ENCODE peak calls at places on chromosomes 6 and 20, in five cellular contexts. V is T-helper 1 cell, S is epithelial cell of prostate, B is GM10248, G is omental fat pad. D is an unnamed sample.

GRCh38 chr6:83853968-83854501 is 875 bp downstream of the RIPPLY2 start:
- DNase-seq in B (no peak), S (no peak), V (no peak), G (no peak), D (no peak)

GRCh38 chr20:49945306-49945700 is 9.1 kb downstream of the RNF114 start:
- DNase-seq in B (no peak), S (no peak), G (no peak), V (no peak), D (no peak)

GRCh38 chr20:37886851-37887297 is 16.1 kb upstream of the VSTM2L start:
- DNase-seq in G (no peak), V (no peak), B (no peak), S (no peak), D (no peak)

GRCh38 chr6:101397199-101397598 is 3.7 kb downstream of the GRIK2 start:
- DNase-seq in G (no peak), V (no peak), B (no peak), S (no peak), D (peak; percentile 56)

GRCh38 chr20:5402903-5403531 is 86.3 kb upstream of the PROKR2 start:
- DNase-seq in B (peak; percentile 37), V (no peak), G (no peak), S (no peak), D (peak; percentile 23)

GRCh38 chr6:11317885-11318771 is 85.7 kb upstream of the NEDD9 start:
- DNase-seq in G (peak; percentile 44), S (peak; percentile 99), B (peak; percentile 57), V (peak; percentile 60), D (no peak)

GRCh38 chr6:56851541-56852248 is 103.2 kb upstream of the BEND6 start:
- DNase-seq in B (peak; percentile 73), S (no peak), V (no peak), G (no peak), D (peak; percentile 62)

GRCh38 chr20:29298759-29299613 is 1958.5 kb upstream of the DEFB115 start:
- DNase-seq in B (no peak), G (no peak), S (no peak), V (no peak), D (no peak)

GRCh38 chr20:13302647-13303425 is 81.8 kb downstream of the ISM1 start:
- DNase-seq in S (no peak), V (peak; percentile 12), G (no peak), B (peak; percentile 50), D (peak; percentile 51)

GRCh38 chr6:21500894-21501293 is 92.7 kb upstream of the SOX4 start:
- DNase-seq in V (no peak), S (no peak), B (no peak), G (no peak), D (peak; percentile 96)

GRCh38 chr20:59670786-59671492 is 66.6 kb downstream of the PHACTR3 start:
- DNase-seq in B (no peak), V (no peak), G (no peak), S (no peak), D (no peak)

GRCh38 chr20:19621072-19621471 is 137.0 kb upstream of the RIN2 start:
- DNase-seq in S (peak; percentile 5), B (no peak), V (no peak), G (no peak), D (no peak)

GRCh38 chr20:7694940-7695567 is 245.2 kb downstream of the HAO1 start:
- DNase-seq in V (no peak), G (no peak), S (no peak), B (no peak), D (no peak)

GRCh38 chr20:60057866-60058807 is 99.9 kb downstream of the CDH26 start:
- DNase-seq in V (no peak), S (no peak), B (peak; percentile 32), G (no peak), D (no peak)

GRCh38 chr6:42729731-42730130 is 7.3 kb upstream of the PRPH2 start:
- DNase-seq in S (no peak), V (no peak), B (no peak), G (no peak), D (no peak)

GRCh38 chr20:51190783-51191180 is 167.9 kb upstream of the KCNG1 start:
- DNase-seq in S (no peak), V (no peak), B (no peak), G (no peak), D (no peak)

GRCh38 chr6:151493495-151494234 is at the start of gene CCDC170:
- DNase-seq in S (no peak), V (no peak), G (no peak), B (no peak), D (no peak)

GRCh38 chr20:60695223-60695622 is 556.8 kb upstream of the CDH4 start:
- DNase-seq in S (peak; percentile 37), G (no peak), B (no peak), V (no peak), D (no peak)

GRCh38 chr6:104483225-104483834 is 376.4 kb downstream of the HACE1 start:
- DNase-seq in G (no peak), V (no peak), S (no peak), B (no peak), D (peak; percentile 34)

GRCh38 chr6:43838276-43839036 is 68.4 kb downstream of the VEGFA start:
- DNase-seq in V (no peak), S (no peak), B (peak; percentile 64), G (no peak), D (peak; percentile 11)

GRCh38 chr20:21682576-21682975 is 22.9 kb upstream of the PAX1 start:
- DNase-seq in B (no peak), G (no peak), S (no peak), V (no peak), D (peak; percentile 53)

GRCh38 chr6:135018961-135019360 is 35.7 kb downstream of the HBS1L start:
- DNase-seq in G (no peak), S (no peak), B (no peak), V (no peak), D (no peak)

GRCh38 chr20:2276015-2276414 is 19.8 kb upstream of the TGM3 start:
- DNase-seq in B (no peak), G (no peak), S (no peak), V (no peak), D (no peak)

GRCh38 chr20:44358776-44359175 is 3.3 kb downstream of the HNF4A start:
- DNase-seq in G (no peak), V (no peak), S (no peak), B (no peak), D (no peak)

GRCh38 chr6:89630488-89630887 is 8.1 kb downstream of the LYRM2 start:
- DNase-seq in S (no peak), V (no peak), G (no peak), B (no peak), D (no peak)

GRCh38 chr6:136921521-136921935 is 573 bp upstream of the SLC35D3 start:
- DNase-seq in B (peak; percentile 40), V (no peak), G (no peak), S (no peak), D (peak; percentile 26)

GRCh38 chr6:133206942-133207341 is 34.2 kb upstream of the EYA4 start:
- DNase-seq in S (no peak), G (no peak), B (no peak), V (no peak), D (no peak)

GRCh38 chr6:166460473-166461437 is 78.0 kb upstream of the MPC1 start:
- DNase-seq in B (no peak), V (no peak), G (no peak), S (no peak), D (no peak)

GRCh38 chr6:145694083-145694737 is 41.1 kb downstream of the EPM2A start:
- DNase-seq in S (no peak), V (no peak), B (no peak), G (no peak), D (no peak)

GRCh38 chr6:22239261-22239660 is 57.6 kb downstream of the PRL start:
- DNase-seq in B (no peak), V (no peak), S (no peak), G (no peak), D (no peak)

GRCh38 chr6:166626177-166627038 is 643 bp downstream of the RPS6KA2 start:
- DNase-seq in B (peak; percentile 29), V (peak; percentile 9), G (no peak), S (no peak), D (peak; percentile 32)

GRCh38 chr6:46279874-46280273 is 109.1 kb upstream of the ENPP5 start:
- DNase-seq in G (no peak), B (no peak), V (no peak), S (no peak), D (no peak)

GRCh38 chr6:140546640-140547039 is 1172.2 kb upstream of the CITED2 start:
- DNase-seq in V (no peak), S (no peak), G (no peak), B (no peak), D (no peak)

GRCh38 chr6:74366634-74367033 is 670.6 kb downstream of the CD109 start:
- DNase-seq in S (no peak), V (no peak), B (no peak), G (no peak), D (no peak)

GRCh38 chr20:31770243-31770642 is 31.2 kb downstream of the TPX2 start:
- DNase-seq in V (no peak), B (no peak), S (no peak), G (no peak), D (no peak)

GRCh38 chr20:40331699-40332098 is 357.3 kb downstream of the MAFB start:
- DNase-seq in B (no peak), S (no peak), V (no peak), G (no peak), D (no peak)

GRCh38 chr6:162032620-162033019 is 694.9 kb downstream of the PRKN start:
- DNase-seq in S (no peak), G (no peak), B (no peak), V (no peak), D (no peak)

GRCh38 chr6:112781236-112781635 is 434.1 kb downstream of the RFPL4B start:
- DNase-seq in V (no peak), G (no peak), S (no peak), B (no peak), D (no peak)